ENCODE peak calls at places on chromosomes 12 and 14, in nine cellular contexts. X is upper lobe of left lung; M is stimulated activated CD4-positive, alpha-beta T cell treated with anti-CD3 and anti-CD28 coated beads, Interleukin-4, amount 100 ng/mL, for 48 hours; V is GOT3; P is NCI-H1417; O is esophagus muscularis mucosa; Q is RPMI7951; Y is stimulated activated CD8-positive, alpha-beta memory T cell treated with anti-CD3 and anti-CD28 coated beads, Interleukin-12 subunit alpha, Interleukin-12 subunit beta, amount 100 ng/mL, for 1 hour; L is endothelial cell. W is an unnamed sample.

GRCh38 chr14:44846232-44846824 is 115.4 kb downstream of the KLHL28 start:
- DNase-seq in P (peak), V (no peak), Q (peak), Y (no peak), O (no peak), M (no peak), L (peak), X (no peak), W (peak)

GRCh38 chr12:75853621-75854020 is 178.0 kb downstream of the PHLDA1 start:
- DNase-seq in L (no peak), X (no peak), V (no peak), M (no peak), P (peak), O (no peak), Q (peak), Y (no peak), W (no peak)

GRCh38 chr14:95445676-95446075 is 70.8 kb downstream of the SYNE3 start:
- DNase-seq in P (peak), Y (no peak), V (no peak), X (no peak), O (no peak), L (no peak), M (no peak), Q (no peak), W (peak)

GRCh38 chr14:99524091-99524661 is 43.0 kb downstream of the CCNK start:
- DNase-seq in Y (no peak), O (no peak), M (no peak), Q (no peak), X (no peak), L (no peak), P (peak), V (no peak), W (no peak)

GRCh38 chr14:67773844-67774377 is 42.5 kb downstream of the ZFYVE26 start:
- DNase-seq in O (no peak), X (no peak), Q (no peak), Y (no peak), P (no peak), M (no peak), V (no peak), L (no peak), W (no peak)

GRCh38 chr12:12172106-12172511 is 94.7 kb downstream of the LRP6 start:
- DNase-seq in X (no peak), Q (peak), L (no peak), P (peak), O (no peak), Y (no peak), V (no peak), M (no peak), W (no peak)

GRCh38 chr12:75455839-75456238 is 24.7 kb upstream of the GLIPR1 start:
- DNase-seq in L (no peak), P (peak), O (no peak), Y (no peak), X (no peak), V (no peak), M (no peak), Q (peak), W (peak)

GRCh38 chr12:91138337-91138905 is 27.1 kb upstream of the LUM start:
- DNase-seq in Q (peak), O (no peak), Y (no peak), L (no peak), X (no peak), P (no peak), V (no peak), M (no peak), W (no peak)

GRCh38 chr14:26199599-26200370 is 398.0 kb downstream of the NOVA1 start:
- DNase-seq in P (no peak), X (no peak), V (no peak), O (no peak), Q (peak), Y (no peak), M (no peak), L (no peak), W (no peak)

GRCh38 chr12:67517181-67517887 is 131.2 kb upstream of the DYRK2 start:
- DNase-seq in Y (no peak), V (no peak), Q (peak), P (no peak), L (no peak), O (peak), X (no peak), M (no peak), W (no peak)